ENCODE peak calls at places on chromosome 11, in ten cellular contexts. One of them, this sample, is unnamed.
A peak's percentile ranks its signal among the peaks of the same experiment; 100 is the strongest.

GRCh38 chr11:17572791-17573460 is 25.9 kb downstream of the OTOG start:
- DNase-seq in ovary: no peak
- DNase-seq in K562: no peak
- DNase-seq in transverse colon: no peak
- DNase-seq in sigmoid colon: no peak
- DNase-seq in suprapubic skin: no peak
- DNase-seq in HepG2: no peak
- DNase-seq in A549: no peak
- DNase-seq in tibial nerve: no peak
- DNase-seq in H1: no peak
- DNase-seq in this sample: peak; percentile 69

GRCh38 chr11:84969103-84969502 is 658.0 kb downstream of the DLG2 start:
- DNase-seq in ovary: no peak
- DNase-seq in K562: no peak
- DNase-seq in transverse colon: no peak
- DNase-seq in sigmoid colon: no peak
- DNase-seq in suprapubic skin: no peak
- DNase-seq in HepG2: no peak
- DNase-seq in A549: no peak
- DNase-seq in tibial nerve: no peak
- DNase-seq in H1: no peak
- DNase-seq in this sample: no peak

GRCh38 chr11:117842131-117842941 is 17.8 kb upstream of the FXYD2 start:
- DNase-seq in ovary: peak; percentile 13
- DNase-seq in K562: peak; percentile 12
- DNase-seq in transverse colon: no peak
- DNase-seq in sigmoid colon: peak; percentile 68
- DNase-seq in suprapubic skin: peak; percentile 61
- DNase-seq in HepG2: no peak
- DNase-seq in A549: no peak
- DNase-seq in tibial nerve: no peak
- DNase-seq in H1: no peak
- DNase-seq in this sample: no peak

GRCh38 chr11:48013269-48013901 is 33.0 kb downstream of the PTPRJ start:
- DNase-seq in ovary: no peak
- DNase-seq in K562: no peak
- DNase-seq in transverse colon: peak; percentile 50
- DNase-seq in sigmoid colon: peak; percentile 58
- DNase-seq in suprapubic skin: no peak
- DNase-seq in HepG2: peak; percentile 71
- DNase-seq in A549: peak; percentile 62
- DNase-seq in tibial nerve: no peak
- DNase-seq in H1: no peak
- DNase-seq in this sample: peak; percentile 43

GRCh38 chr11:21505070-21505469 is 687.8 kb upstream of the ANO5 start:
- DNase-seq in ovary: no peak
- DNase-seq in K562: no peak
- DNase-seq in transverse colon: no peak
- DNase-seq in sigmoid colon: no peak
- DNase-seq in suprapubic skin: no peak
- DNase-seq in HepG2: no peak
- DNase-seq in A549: no peak
- DNase-seq in tibial nerve: no peak
- DNase-seq in H1: no peak
- DNase-seq in this sample: no peak

GRCh38 chr11:105189586-105189985 is 50.0 kb upstream of the CARD18 start:
- DNase-seq in ovary: no peak
- DNase-seq in K562: no peak
- DNase-seq in transverse colon: no peak
- DNase-seq in sigmoid colon: no peak
- DNase-seq in suprapubic skin: no peak
- DNase-seq in HepG2: no peak
- DNase-seq in A549: no peak
- DNase-seq in tibial nerve: no peak
- DNase-seq in H1: no peak
- DNase-seq in this sample: no peak

GRCh38 chr11:110022548-110022947 is 70.6 kb upstream of the ZC3H12C start:
- DNase-seq in ovary: no peak
- DNase-seq in K562: no peak
- DNase-seq in transverse colon: no peak
- DNase-seq in sigmoid colon: no peak
- DNase-seq in suprapubic skin: no peak
- DNase-seq in HepG2: no peak
- DNase-seq in A549: no peak
- DNase-seq in tibial nerve: no peak
- DNase-seq in H1: no peak
- DNase-seq in this sample: no peak

GRCh38 chr11:80929406-80929805 is 1488.6 kb upstream of the TENM4 start:
- DNase-seq in ovary: no peak
- DNase-seq in K562: no peak
- DNase-seq in transverse colon: no peak
- DNase-seq in sigmoid colon: no peak
- DNase-seq in suprapubic skin: no peak
- DNase-seq in HepG2: no peak
- DNase-seq in A549: no peak
- DNase-seq in tibial nerve: no peak
- DNase-seq in H1: no peak
- DNase-seq in this sample: no peak

GRCh38 chr11:67436459-67437081 is 912 bp downstream of the PTPRCAP start:
- DNase-seq in ovary: no peak
- DNase-seq in K562: peak; percentile 85
- DNase-seq in transverse colon: peak; percentile 78
- DNase-seq in sigmoid colon: no peak
- DNase-seq in suprapubic skin: no peak
- DNase-seq in HepG2: no peak
- DNase-seq in A549: no peak
- DNase-seq in tibial nerve: no peak
- DNase-seq in H1: peak; percentile 69
- DNase-seq in this sample: no peak

GRCh38 chr11:67435031-67435726 is 2.3 kb downstream of the PTPRCAP start:
- DNase-seq in ovary: no peak
- DNase-seq in K562: no peak
- DNase-seq in transverse colon: no peak
- DNase-seq in sigmoid colon: no peak
- DNase-seq in suprapubic skin: no peak
- DNase-seq in HepG2: no peak
- DNase-seq in A549: no peak
- DNase-seq in tibial nerve: no peak
- DNase-seq in H1: no peak
- DNase-seq in this sample: peak; percentile 87

GRCh38 chr11:67437082-67437821 is at the start of gene PTPRCAP:
- DNase-seq in ovary: no peak
- DNase-seq in K562: peak; percentile 65
- DNase-seq in transverse colon: peak; percentile 78
- DNase-seq in sigmoid colon: no peak
- DNase-seq in suprapubic skin: no peak
- DNase-seq in HepG2: no peak
- DNase-seq in A549: no peak
- DNase-seq in tibial nerve: no peak
- DNase-seq in H1: peak; percentile 38
- DNase-seq in this sample: no peak

GRCh38 chr11:67434395-67434881 is 3.0 kb downstream of the PTPRCAP start:
- DNase-seq in ovary: no peak
- DNase-seq in K562: no peak
- DNase-seq in transverse colon: no peak
- DNase-seq in sigmoid colon: no peak
- DNase-seq in suprapubic skin: no peak
- DNase-seq in HepG2: no peak
- DNase-seq in A549: no peak
- DNase-seq in tibial nerve: no peak
- DNase-seq in H1: no peak
- DNase-seq in this sample: peak; percentile 80

DNA sequence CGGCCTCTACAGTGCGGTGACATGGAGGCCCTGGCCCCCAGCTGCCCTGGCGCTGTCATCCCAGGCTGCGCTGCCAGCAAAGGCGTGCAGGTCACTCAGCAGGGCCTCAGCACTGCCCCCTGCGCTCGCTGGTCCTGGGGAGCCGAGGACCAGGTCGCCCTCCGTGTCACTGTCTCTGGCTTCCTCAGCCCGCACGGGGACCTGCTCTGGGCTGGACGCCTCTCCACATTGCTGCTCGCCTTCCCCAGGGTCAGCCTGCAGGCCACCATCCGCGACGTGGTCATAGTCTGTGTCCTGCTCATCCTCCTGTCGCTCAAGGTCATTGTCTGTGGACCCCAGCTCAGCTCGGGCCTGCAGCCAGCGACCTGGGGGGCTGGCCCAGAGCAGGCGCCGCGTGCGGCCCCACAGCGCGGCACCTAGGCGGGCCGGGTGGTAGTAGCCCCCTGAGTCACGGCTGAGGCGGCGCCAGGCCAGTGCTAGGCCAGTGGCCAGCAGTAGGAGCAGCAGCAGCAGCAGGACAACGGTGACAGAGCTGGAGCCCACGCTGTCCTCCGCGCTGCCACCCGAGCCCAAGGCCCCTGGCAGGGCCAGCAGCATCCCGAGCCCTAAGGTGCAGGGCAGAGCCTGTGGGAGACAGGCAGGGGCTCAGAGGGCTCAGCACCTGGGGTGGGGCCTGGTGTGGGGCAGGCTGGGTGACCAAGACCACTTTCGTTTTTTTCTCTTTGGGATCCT is 1.6 kb downstream of the PTPRCAP start:
- DNase-seq in ovary: no peak
- DNase-seq in K562: no peak
- DNase-seq in transverse colon: no peak
- DNase-seq in sigmoid colon: no peak
- DNase-seq in suprapubic skin: no peak
- DNase-seq in HepG2: no peak
- DNase-seq in A549: no peak
- DNase-seq in tibial nerve: no peak
- DNase-seq in H1: no peak
- DNase-seq in this sample: peak; percentile 84
- H3K4me1 ChIP-seq in ovary: no peaks in the 10 kb centered on the region
- H3K4me1 ChIP-seq in K562: peaks cover 16% of the 10 kb centered on the region
- H3K4me1 ChIP-seq in transverse colon: peaks cover 24% of the 10 kb centered on the region
- H3K4me1 ChIP-seq in sigmoid colon: peaks cover 27% of the 10 kb centered on the region
- H3K4me1 ChIP-seq in suprapubic skin: peaks cover 41% of the 10 kb centered on the region
- H3K4me1 ChIP-seq in HepG2: no peaks in the 10 kb centered on the region
- H3K4me1 ChIP-seq in A549: peaks cover 15% of the 10 kb centered on the region
- H3K4me1 ChIP-seq in tibial nerve: peaks cover 16% of the 10 kb centered on the region
- H3K4me1 ChIP-seq in H1: peaks cover 10% of the 10 kb centered on the region
- H3K4me1 ChIP-seq in this sample: peaks cover 36% of the 10 kb centered on the region

DNA sequence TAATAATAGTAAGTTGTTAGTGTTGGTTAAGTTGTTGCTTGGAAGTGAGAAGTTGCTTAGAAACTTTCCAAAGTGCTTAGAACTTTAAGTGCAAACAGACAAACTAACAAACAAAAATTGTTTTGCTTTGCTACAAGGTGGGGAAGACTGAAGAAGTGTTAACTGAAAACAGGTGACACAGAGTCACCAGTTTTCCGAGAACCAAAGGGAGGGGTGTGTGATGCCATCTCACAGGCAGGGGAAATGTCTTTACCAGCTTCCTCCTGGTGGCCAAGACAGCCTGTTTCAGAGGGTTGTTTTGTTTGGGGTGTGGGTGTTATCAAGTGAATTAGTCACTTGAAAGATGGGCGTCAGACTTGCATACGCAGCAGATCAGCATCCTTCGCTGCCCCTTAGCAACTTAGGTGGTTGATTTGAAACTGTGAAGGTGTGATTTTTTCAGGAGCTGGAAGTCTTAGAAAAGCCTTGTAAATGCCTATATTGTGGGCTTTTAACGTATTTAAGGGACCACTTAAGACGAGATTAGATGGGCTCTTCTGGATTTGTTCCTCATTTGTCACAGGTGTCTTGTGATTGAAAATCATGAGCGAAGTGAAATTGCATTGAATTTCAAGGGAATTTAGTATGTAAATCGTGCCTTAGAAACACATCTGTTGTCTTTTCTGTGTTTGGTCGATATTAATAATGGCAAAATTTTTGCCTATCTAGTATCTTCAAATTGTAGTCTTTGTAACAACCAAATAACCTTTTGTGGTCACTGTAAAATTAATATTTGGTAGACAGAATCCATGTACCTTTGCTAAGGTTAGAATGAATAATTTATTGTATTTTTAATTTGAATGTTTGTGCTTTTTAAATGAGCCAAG is 2.7 kb downstream of the NEAT1 start:
- DNase-seq in ovary: no peak
- DNase-seq in K562: peak; percentile 74
- DNase-seq in transverse colon: peak; percentile 69
- DNase-seq in sigmoid colon: peak; percentile 76
- DNase-seq in suprapubic skin: peak; percentile 74
- DNase-seq in HepG2: no peak
- DNase-seq in A549: no peak
- DNase-seq in tibial nerve: no peak
- DNase-seq in H1: no peak
- DNase-seq in this sample: peak; percentile 61
- TF ChIP-seq EP300 in ovary: no peak
- TF ChIP-seq EP300 in K562: no peak
- TF ChIP-seq EP300 in transverse colon: no peak
- TF ChIP-seq EP300 in sigmoid colon: no peak
- TF ChIP-seq EP300 in suprapubic skin: no peak
- TF ChIP-seq EP300 in HepG2: no peak
- TF ChIP-seq EP300 in A549: no peak
- TF ChIP-seq EP300 in tibial nerve: peak; percentile 87
- TF ChIP-seq EP300 in H1: no peak
- TF ChIP-seq EP300 in this sample: peak; percentile 66

DNA sequence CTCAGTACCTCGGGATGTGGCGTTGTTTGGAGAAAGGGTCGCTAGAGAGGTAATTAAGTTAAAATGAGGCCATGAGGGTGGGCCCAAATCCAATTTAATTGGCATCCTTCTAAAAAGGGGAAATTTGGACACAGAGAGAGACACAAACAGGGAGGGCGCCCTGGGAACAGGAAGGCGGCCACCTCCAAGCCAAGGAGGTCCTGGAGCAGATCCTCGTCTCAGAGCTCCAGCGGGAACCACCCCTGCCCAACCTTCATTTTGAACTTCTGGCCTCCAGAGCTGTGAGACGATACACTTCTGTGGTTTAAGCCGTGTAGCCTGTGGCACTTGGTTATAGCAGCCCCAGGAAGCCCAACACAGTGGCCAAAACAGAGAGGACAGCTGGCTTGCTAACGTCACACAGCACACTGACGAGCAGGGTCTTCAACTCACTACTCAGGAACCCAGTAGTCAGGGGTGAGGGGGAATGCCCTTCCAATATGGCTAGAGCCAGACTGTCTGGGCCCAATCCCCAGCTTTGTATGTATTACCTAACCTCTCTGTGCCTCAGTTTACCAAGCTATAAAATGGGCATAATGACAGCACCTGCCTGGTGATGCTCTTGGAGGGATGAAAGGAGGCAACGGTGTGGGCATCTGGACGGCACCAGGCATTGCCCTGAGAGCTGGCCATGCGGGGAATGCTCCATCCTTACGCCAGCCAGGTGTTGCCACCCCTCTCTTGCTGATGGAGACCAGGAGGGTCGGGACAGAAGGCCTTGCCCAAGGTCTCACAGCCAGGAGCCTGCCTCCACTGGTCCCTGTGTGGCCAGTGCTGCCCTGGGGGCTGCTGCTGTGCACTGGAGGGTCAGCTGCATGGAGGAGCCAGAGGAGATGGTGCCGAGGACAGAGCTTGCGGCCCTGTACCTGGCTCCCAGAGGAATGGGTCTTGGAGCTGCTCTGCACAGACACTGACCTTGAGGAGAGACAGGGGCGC is 53.3 kb upstream of the LINC01488 start:
- DNase-seq in ovary: no peak
- DNase-seq in K562: no peak
- DNase-seq in transverse colon: no peak
- DNase-seq in sigmoid colon: peak; percentile 40
- DNase-seq in suprapubic skin: no peak
- DNase-seq in HepG2: no peak
- DNase-seq in A549: no peak
- DNase-seq in tibial nerve: no peak
- DNase-seq in H1: no peak
- DNase-seq in this sample: no peak
- H3K4me1 ChIP-seq in ovary: no peaks in the 10 kb centered on the region
- H3K4me1 ChIP-seq in K562: no peaks in the 10 kb centered on the region
- H3K4me1 ChIP-seq in transverse colon: no peaks in the 10 kb centered on the region
- H3K4me1 ChIP-seq in sigmoid colon: no peaks in the 10 kb centered on the region
- H3K4me1 ChIP-seq in suprapubic skin: peaks cover 4% of the 10 kb centered on the region
- H3K4me1 ChIP-seq in HepG2: peaks cover 66% of the 10 kb centered on the region
- H3K4me1 ChIP-seq in A549: peaks cover 14% of the 10 kb centered on the region
- H3K4me1 ChIP-seq in tibial nerve: no peaks in the 10 kb centered on the region
- H3K4me1 ChIP-seq in H1: no peaks in the 10 kb centered on the region
- H3K4me1 ChIP-seq in this sample: no peaks in the 10 kb centered on the region

DNA sequence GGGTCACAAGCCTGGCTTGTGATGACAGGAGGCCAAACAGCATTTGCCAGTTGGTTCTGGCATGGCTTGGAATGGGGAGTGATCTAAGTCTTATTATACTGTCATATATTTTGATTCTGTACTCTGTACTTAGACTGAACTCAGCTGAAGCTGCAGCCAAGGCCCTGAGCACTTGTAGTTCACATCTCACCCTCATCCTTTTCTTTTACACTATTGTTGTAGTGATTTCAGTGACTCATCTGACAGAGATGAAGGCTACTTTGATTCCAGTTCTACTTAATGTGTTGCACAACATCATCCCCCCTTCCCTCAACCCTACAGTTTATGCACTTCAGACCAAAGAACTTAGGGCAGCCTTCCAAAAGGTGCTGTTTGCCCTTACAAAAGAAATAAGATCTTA is 843 bp downstream of the OR56B1 start:
- DNase-seq in ovary: no peak
- DNase-seq in K562: no peak
- DNase-seq in transverse colon: no peak
- DNase-seq in sigmoid colon: no peak
- DNase-seq in suprapubic skin: no peak
- DNase-seq in HepG2: no peak
- DNase-seq in A549: no peak
- DNase-seq in tibial nerve: no peak
- DNase-seq in H1: no peak
- DNase-seq in this sample: no peak
- TF ChIP-seq EP300 in ovary: no peak
- TF ChIP-seq EP300 in K562: no peak
- TF ChIP-seq EP300 in transverse colon: no peak
- TF ChIP-seq EP300 in sigmoid colon: no peak
- TF ChIP-seq EP300 in suprapubic skin: no peak
- TF ChIP-seq EP300 in HepG2: no peak
- TF ChIP-seq EP300 in A549: no peak
- TF ChIP-seq EP300 in tibial nerve: no peak
- TF ChIP-seq EP300 in H1: no peak
- TF ChIP-seq EP300 in this sample: no peak